ENCODE peak calls at places on chromosomes 7 and 10, in six cellular contexts. I is H9, G is IMR-90, H is neuronal stem cell, T is mesendoderm, W is H1. B is an unnamed sample.

GRCh38 chr7:8000315-8000941 is 31.8 kb downstream of the GLCCI1 start:
- DNase-seq in I (no peak), G (no peak), H (no peak), T (no peak), W (no peak), B (no peak)

GRCh38 chr10:62248465-62248864 is 20.2 kb downstream of the RTKN2 start:
- DNase-seq in I (no peak), G (peak), H (no peak), T (no peak), W (no peak), B (no peak)

GRCh38 chr10:15879058-15879457 is 18.8 kb upstream of the MINDY3 start:
- DNase-seq in I (no peak), G (peak), H (no peak), T (peak), W (no peak), B (peak)

GRCh38 chr10:3451516-3452185 is 279.1 kb upstream of the PITRM1 start:
- DNase-seq in I (no peak), G (no peak), H (no peak), T (peak), W (no peak), B (no peak)

GRCh38 chr7:47085491-47086275 is 496.2 kb downstream of the TNS3 start:
- DNase-seq in I (no peak), G (peak), H (no peak), T (no peak), W (no peak), B (peak)

GRCh38 chr7:19984231-19984632 is 210.8 kb upstream of the TMEM196 start:
- DNase-seq in I (peak), G (no peak), H (no peak), T (peak), W (peak), B (no peak)

GRCh38 chr10:62819521-62819920 is 3.4 kb upstream of the EGR2 start:
- DNase-seq in I (no peak), G (no peak), H (no peak), T (no peak), W (no peak), B (no peak)

GRCh38 chr10:100909506-100910260 is 3.1 kb upstream of the SLF2 start:
- DNase-seq in I (no peak), G (no peak), H (no peak), T (peak), W (no peak), B (peak)

GRCh38 chr10:89738551-89739209 is 37.3 kb downstream of the KIF20B start:
- DNase-seq in I (no peak), G (no peak), H (no peak), T (no peak), W (no peak), B (no peak)

GRCh38 chr7:116588641-116589594 is 64.1 kb downstream of the CAV1 start:
- DNase-seq in I (no peak), G (peak), H (peak), T (peak), W (no peak), B (peak)

GRCh38 chr10:52771534-52772455 is 789 bp downstream of the MBL2 start:
- DNase-seq in I (no peak), G (no peak), H (no peak), T (no peak), W (peak), B (no peak)

GRCh38 chr10:99353182-99353581 is 24.0 kb downstream of the CNNM1 start:
- DNase-seq in I (no peak), G (no peak), H (no peak), T (no peak), W (no peak), B (no peak)

GRCh38 chr7:43141091-43141490 is 28.6 kb downstream of the HECW1 start:
- DNase-seq in I (peak), G (no peak), H (no peak), T (peak), W (peak), B (no peak)

GRCh38 chr7:15441915-15442314 is 119.9 kb downstream of the AGMO start:
- DNase-seq in I (no peak), G (no peak), H (no peak), T (no peak), W (no peak), B (no peak)

GRCh38 chr7:107166702-107167426 is 1.9 kb upstream of the HBP1 start:
- DNase-seq in I (no peak), G (no peak), H (no peak), T (no peak), W (no peak), B (no peak)

GRCh38 chr7:146768941-146769340 is 652.3 kb downstream of the CNTNAP2 start:
- DNase-seq in I (no peak), G (no peak), H (no peak), T (no peak), W (no peak), B (no peak)

GRCh38 chr7:55366461-55367138 is 1.5 kb downstream of the LANCL2 start:
- DNase-seq in I (no peak), G (no peak), H (no peak), T (peak), W (no peak), B (peak)

GRCh38 chr7:15323545-15323944 is 238.3 kb downstream of the AGMO start:
- DNase-seq in I (no peak), G (no peak), H (no peak), T (no peak), W (no peak), B (no peak)

GRCh38 chr7:30572212-30572839 is 22.4 kb upstream of the GARS1 start:
- DNase-seq in I (no peak), G (no peak), H (no peak), T (no peak), W (no peak), B (no peak)

GRCh38 chr7:2225336-2225735 is 7.4 kb downstream of the MAD1L1 start:
- DNase-seq in I (no peak), G (no peak), H (no peak), T (no peak), W (no peak), B (no peak)

GRCh38 chr7:81573128-81573527 is 196.7 kb downstream of the HGF start:
- DNase-seq in I (no peak), G (no peak), H (no peak), T (no peak), W (no peak), B (no peak)

GRCh38 chr7:81577642-81578349 is 192.1 kb downstream of the HGF start:
- DNase-seq in I (no peak), G (no peak), H (no peak), T (no peak), W (no peak), B (no peak)

GRCh38 chr7:81574723-81575326 is 195.0 kb downstream of the HGF start:
- DNase-seq in I (no peak), G (peak), H (no peak), T (no peak), W (no peak), B (peak)
- H2BK15ac ChIP-seq in I (no peak), G (no peak), H (no peak), T (no peak), W (no peak), B (no peak)

GRCh38 chr7:99381664-99382075 is 7.1 kb downstream of the ARPC1B start:
- DNase-seq in I (no peak), G (no peak), H (no peak), T (no peak), W (no peak), B (no peak)

GRCh38 chr7:99380032-99380822 is 5.7 kb downstream of the ARPC1B start:
- DNase-seq in I (no peak), G (peak), H (no peak), T (peak), W (no peak), B (peak)

GRCh38 chr7:99375070-99375807 is 709 bp downstream of the ARPC1B start:
- DNase-seq in I (peak), G (peak), H (no peak), T (peak), W (peak), B (peak)

GRCh38 chr7:99380823-99381663 is 6.5 kb downstream of the ARPC1B start:
- DNase-seq in I (no peak), G (no peak), H (no peak), T (no peak), W (no peak), B (no peak)

DNA sequence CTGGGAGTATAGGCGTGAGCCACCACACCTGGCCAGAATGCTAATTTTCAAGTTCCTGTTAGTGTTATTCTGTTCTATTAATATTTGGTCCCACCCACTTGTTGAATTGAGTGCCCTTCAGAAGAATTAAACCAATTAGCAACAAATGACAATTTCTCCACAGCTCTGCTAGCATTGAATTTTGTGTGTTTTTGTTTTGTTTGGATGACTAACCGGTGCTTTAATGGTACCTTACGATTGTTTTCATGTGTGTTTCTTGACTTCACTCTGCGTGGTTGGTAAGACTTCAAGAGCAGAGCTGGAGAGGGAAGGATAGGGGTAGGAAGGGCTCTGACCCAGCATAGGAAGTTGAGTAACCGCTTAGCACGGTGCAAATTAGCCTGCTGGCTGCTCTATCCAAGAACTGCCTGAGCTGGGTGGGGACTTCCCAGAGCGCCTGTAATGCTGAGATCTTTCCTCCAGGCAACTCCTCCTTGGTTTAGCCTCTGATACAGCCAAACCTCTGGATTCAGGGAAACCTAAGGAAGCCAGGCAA is 4.6 kb downstream of the ARPC1B start:
- DNase-seq in I (no peak), G (peak), H (no peak), T (peak), W (no peak), B (peak)
- H3K27ac ChIP-seq in I (no peak), G (peak), H (no peak), T (peak), W (no peak), B (peak)

GRCh38 chr10:8136745-8137144 is 82.3 kb downstream of the GATA3 start:
- DNase-seq in I (no peak), G (no peak), H (no peak), T (no peak), W (no peak), B (no peak)

GRCh38 chr10:8137272-8137680 is 82.8 kb downstream of the GATA3 start:
- DNase-seq in I (no peak), G (no peak), H (no peak), T (no peak), W (no peak), B (no peak)

GRCh38 chr10:8130973-8131911 is 76.8 kb downstream of the GATA3 start:
- DNase-seq in I (no peak), G (peak), H (no peak), T (no peak), W (no peak), B (peak)

GRCh38 chr10:8129438-8129837 is 75.0 kb downstream of the GATA3 start:
- DNase-seq in I (no peak), G (no peak), H (no peak), T (no peak), W (no peak), B (no peak)

DNA sequence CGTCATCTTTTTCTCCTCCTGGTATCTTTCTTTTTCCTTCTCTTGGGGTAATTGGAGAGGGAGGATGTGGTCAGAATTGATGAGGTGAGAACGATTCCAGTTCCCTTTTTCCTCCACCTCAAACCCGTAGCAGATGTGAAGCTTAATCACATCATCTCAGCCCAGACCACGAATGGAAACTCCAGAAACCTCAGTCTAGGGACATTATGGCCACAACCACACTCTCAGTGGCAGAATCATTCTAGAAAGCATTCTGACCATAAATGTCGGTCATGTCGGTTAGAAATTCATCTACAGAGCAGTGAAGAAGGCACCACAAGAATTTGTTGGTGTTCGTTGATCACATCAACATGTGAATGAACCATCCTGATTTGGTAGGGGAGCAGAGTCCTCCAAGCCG is 78.7 kb downstream of the GATA3 start:
- DNase-seq in I (no peak), G (no peak), H (no peak), T (no peak), W (no peak), B (no peak)
- H2BK15ac ChIP-seq in I (no peak), G (no peak), H (no peak), T (no peak), W (no peak), B (no peak)

GRCh38 chr10:75770634-75771081 is 339.2 kb downstream of the LRMDA start:
- DNase-seq in I (no peak), G (no peak), H (no peak), T (no peak), W (no peak), B (no peak)

GRCh38 chr10:75763652-75764051 is 332.2 kb downstream of the LRMDA start:
- DNase-seq in I (no peak), G (no peak), H (no peak), T (no peak), W (no peak), B (no peak)

GRCh38 chr10:75762436-75762802 is 331.0 kb downstream of the LRMDA start:
- DNase-seq in I (no peak), G (no peak), H (no peak), T (no peak), W (no peak), B (no peak)

GRCh38 chr10:75765705-75766104 is 334.3 kb downstream of the LRMDA start:
- DNase-seq in I (no peak), G (no peak), H (no peak), T (no peak), W (no peak), B (no peak)

GRCh38 chr10:75764974-75765551 is 333.6 kb downstream of the LRMDA start:
- DNase-seq in I (no peak), G (no peak), H (no peak), T (no peak), W (no peak), B (no peak)
- H3K27ac ChIP-seq in I (no peak), G (no peak), H (peak), T (no peak), W (no peak), B (no peak)

B was measured in mesenchymal stem cell.